ENCODE peak calls at places on chromosome 16, in four cellular contexts. One of them, this sample, is unnamed.

GRCh38 chr16:7351572-7351971 is 18.9 kb downstream of the RBFOX1 start:
- DNase-seq in fibroblast of pulmonary artery: no peak
- DNase-seq in stomach: no peak
- DNase-seq in B cell: no peak
- DNase-seq in this sample: no peak

GRCh38 chr16:70432800-70433455 is 6.0 kb downstream of the ST3GAL2 start:
- DNase-seq in fibroblast of pulmonary artery: peak
- DNase-seq in stomach: no peak
- DNase-seq in B cell: peak
- DNase-seq in this sample: no peak

GRCh38 chr16:30488764-30489595 is 16.4 kb downstream of the ITGAL start:
- DNase-seq in fibroblast of pulmonary artery: no peak
- DNase-seq in stomach: no peak
- DNase-seq in B cell: no peak
- DNase-seq in this sample: no peak

GRCh38 chr16:49756971-49757743 is 98.8 kb downstream of the ZNF423 start:
- DNase-seq in fibroblast of pulmonary artery: peak
- DNase-seq in stomach: no peak
- DNase-seq in B cell: no peak
- DNase-seq in this sample: no peak

GRCh38 chr16:19940195-19940594 is 55.5 kb upstream of the GPRC5B start:
- DNase-seq in fibroblast of pulmonary artery: no peak
- DNase-seq in stomach: no peak
- DNase-seq in B cell: no peak
- DNase-seq in this sample: no peak

GRCh38 chr16:23400387-23400930 is 52.5 kb downstream of the COG7 start:
- DNase-seq in fibroblast of pulmonary artery: no peak
- DNase-seq in stomach: no peak
- DNase-seq in B cell: no peak
- DNase-seq in this sample: no peak

GRCh38 chr16:23280483-23280967 is 21.6 kb upstream of the SCNN1B start:
- DNase-seq in fibroblast of pulmonary artery: no peak
- DNase-seq in stomach: no peak
- DNase-seq in B cell: no peak
- DNase-seq in this sample: no peak

GRCh38 chr16:35751191-35751941 is 2292.0 kb downstream of the TP53TG3F start:
- DNase-seq in fibroblast of pulmonary artery: no peak
- DNase-seq in stomach: no peak
- DNase-seq in B cell: no peak
- DNase-seq in this sample: no peak

GRCh38 chr16:69773255-69773947 is 11.3 kb downstream of the WWP2 start:
- DNase-seq in fibroblast of pulmonary artery: no peak
- DNase-seq in stomach: no peak
- DNase-seq in B cell: no peak
- DNase-seq in this sample: no peak

GRCh38 chr16:79644977-79645667 is 44.6 kb upstream of the MAF start:
- DNase-seq in fibroblast of pulmonary artery: no peak
- DNase-seq in stomach: no peak
- DNase-seq in B cell: no peak
- DNase-seq in this sample: no peak

GRCh38 chr16:20987049-20987448 is 86.5 kb downstream of the LYRM1 start:
- DNase-seq in fibroblast of pulmonary artery: no peak
- DNase-seq in stomach: no peak
- DNase-seq in B cell: no peak
- DNase-seq in this sample: no peak

GRCh38 chr16:4508806-4509205 is 29.8 kb downstream of the CDIP1 start:
- DNase-seq in fibroblast of pulmonary artery: no peak
- DNase-seq in stomach: no peak
- DNase-seq in B cell: no peak
- DNase-seq in this sample: no peak

GRCh38 chr16:19291459-19291858 is 5.9 kb downstream of the CLEC19A start:
- DNase-seq in fibroblast of pulmonary artery: peak
- DNase-seq in stomach: no peak
- DNase-seq in B cell: no peak
- DNase-seq in this sample: no peak

GRCh38 chr16:74909665-74910064 is 75.3 kb downstream of the WDR59 start:
- DNase-seq in fibroblast of pulmonary artery: no peak
- DNase-seq in stomach: no peak
- DNase-seq in B cell: no peak
- DNase-seq in this sample: no peak

GRCh38 chr16:54453863-54454262 is 167.3 kb upstream of the IRX3 start:
- DNase-seq in fibroblast of pulmonary artery: no peak
- DNase-seq in stomach: no peak
- DNase-seq in B cell: no peak
- DNase-seq in this sample: no peak

GRCh38 chr16:11308493-11309283 is 27.6 kb upstream of the PRM1 start:
- DNase-seq in fibroblast of pulmonary artery: no peak
- DNase-seq in stomach: no peak
- DNase-seq in B cell: peak
- DNase-seq in this sample: no peak

GRCh38 chr16:71472041-71472440 is 10.0 kb upstream of the ZNF23 start:
- DNase-seq in fibroblast of pulmonary artery: no peak
- DNase-seq in stomach: no peak
- DNase-seq in B cell: no peak
- DNase-seq in this sample: no peak

GRCh38 chr16:23408242-23409201 is 44.5 kb downstream of the COG7 start:
- DNase-seq in fibroblast of pulmonary artery: peak
- DNase-seq in stomach: no peak
- DNase-seq in B cell: no peak
- DNase-seq in this sample: no peak

GRCh38 chr16:50213939-50214519 is 52.3 kb upstream of the ADCY7 start:
- DNase-seq in fibroblast of pulmonary artery: peak
- DNase-seq in stomach: no peak
- DNase-seq in B cell: peak
- DNase-seq in this sample: no peak

DNA sequence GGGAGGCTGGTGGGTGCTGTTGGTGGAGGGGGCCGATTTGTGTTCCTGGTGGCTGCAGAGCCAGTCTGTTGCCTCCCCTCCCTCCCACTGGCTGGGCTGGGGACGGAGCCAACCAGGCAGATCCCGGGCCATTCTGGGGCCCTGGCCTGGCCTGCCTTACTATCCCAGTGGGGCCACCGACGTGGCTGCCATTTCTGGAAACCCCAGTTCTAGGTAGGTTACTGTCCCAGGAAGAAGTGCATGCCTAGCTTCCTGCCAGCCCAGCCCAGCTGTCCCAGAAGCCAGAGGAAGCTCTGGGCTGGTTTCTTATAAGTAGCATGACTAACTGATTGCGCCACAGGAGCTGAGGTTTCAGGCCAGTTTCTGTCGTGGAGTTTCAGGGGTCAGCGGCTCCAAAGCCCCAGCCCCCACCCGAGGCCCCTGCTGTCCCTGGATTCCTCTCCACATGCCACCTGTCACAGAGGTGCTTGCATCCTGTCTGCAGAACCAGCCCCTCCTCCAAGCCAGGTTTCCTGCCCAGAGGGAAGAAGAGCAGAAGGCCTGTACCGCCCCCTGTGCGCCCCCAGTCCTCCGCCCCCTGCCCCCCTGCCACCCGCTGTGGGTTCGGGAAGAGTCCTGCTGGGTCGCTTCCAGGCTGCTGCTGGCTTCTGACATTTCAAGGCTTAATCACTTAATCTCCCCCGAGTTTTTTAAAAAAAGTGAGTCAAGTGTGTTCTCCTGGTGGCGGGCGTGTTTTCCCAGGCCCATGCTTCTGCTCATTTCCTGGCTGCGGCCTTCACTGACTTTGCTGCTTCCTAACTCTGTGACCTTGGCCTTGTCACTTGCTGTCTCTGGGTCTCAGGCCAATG is 13.2 kb downstream of the IL4R start:
- DNase-seq in fibroblast of pulmonary artery: peak
- DNase-seq in stomach: peak
- DNase-seq in B cell: no peak
- DNase-seq in this sample: no peak
- TF ChIP-seq CTCF in fibroblast of pulmonary artery: no peak
- TF ChIP-seq CTCF in stomach: no peak
- TF ChIP-seq CTCF in B cell: no peak
- TF ChIP-seq CTCF in this sample: no peak

GRCh38 chr16:77262971-77263370 is 63.8 kb downstream of the SYCE1L start:
- DNase-seq in fibroblast of pulmonary artery: no peak
- DNase-seq in stomach: no peak
- DNase-seq in B cell: no peak
- DNase-seq in this sample: no peak
- TF ChIP-seq CTCF in fibroblast of pulmonary artery: no peak
- TF ChIP-seq CTCF in stomach: no peak
- TF ChIP-seq CTCF in B cell: no peak
- TF ChIP-seq CTCF in this sample: no peak

DNA sequence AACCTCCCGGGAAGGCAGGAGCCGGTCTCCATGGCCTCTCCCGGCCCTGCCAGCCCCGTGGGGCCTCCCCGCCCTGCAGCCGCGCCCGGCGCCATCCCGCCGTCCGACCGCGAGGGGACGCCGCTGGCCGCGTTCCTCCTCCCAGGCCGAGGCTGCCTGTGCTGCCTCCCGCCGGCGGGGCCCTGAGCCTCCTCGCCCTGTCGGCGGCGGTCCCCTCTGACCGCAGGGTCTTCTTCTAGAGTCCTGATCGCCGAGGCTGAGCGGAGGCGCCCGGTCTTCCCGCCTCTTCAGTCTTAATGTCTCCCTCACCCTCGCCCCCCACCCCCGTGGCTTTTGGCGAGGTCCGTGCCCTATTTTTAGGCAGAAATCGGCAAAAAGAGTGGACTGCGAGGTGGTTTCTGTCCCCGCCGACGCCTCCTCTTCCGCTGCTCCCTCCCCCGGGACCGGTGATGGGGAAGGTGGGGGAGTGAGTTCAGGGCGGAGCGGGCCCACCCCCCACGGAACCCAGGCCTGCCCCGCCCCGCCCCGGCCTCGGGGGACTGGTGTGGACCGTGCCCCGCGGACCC is 794 bp upstream of the CPNE7 start:
- DNase-seq in fibroblast of pulmonary artery: peak
- DNase-seq in stomach: peak
- DNase-seq in B cell: peak
- DNase-seq in this sample: peak
- TF ChIP-seq CTCF in fibroblast of pulmonary artery: peak
- TF ChIP-seq CTCF in stomach: peak
- TF ChIP-seq CTCF in B cell: peak
- TF ChIP-seq CTCF in this sample: peak

GRCh38 chr16:67544844-67545664 is 16.4 kb downstream of the RIPOR1 start:
- DNase-seq in fibroblast of pulmonary artery: no peak
- DNase-seq in stomach: no peak
- DNase-seq in B cell: peak
- DNase-seq in this sample: no peak

GRCh38 chr16:67543036-67543435 is 14.4 kb downstream of the RIPOR1 start:
- DNase-seq in fibroblast of pulmonary artery: no peak
- DNase-seq in stomach: no peak
- DNase-seq in B cell: peak
- DNase-seq in this sample: no peak

GRCh38 chr16:67543582-67543981 is 15.0 kb downstream of the RIPOR1 start:
- DNase-seq in fibroblast of pulmonary artery: no peak
- DNase-seq in stomach: no peak
- DNase-seq in B cell: peak
- DNase-seq in this sample: no peak

GRCh38 chr16:67545665-67546024 is 16.7 kb upstream of the CTCF start:
- DNase-seq in fibroblast of pulmonary artery: no peak
- DNase-seq in stomach: no peak
- DNase-seq in B cell: peak
- DNase-seq in this sample: no peak

GRCh38 chr16:67544329-67544841 is 15.8 kb downstream of the RIPOR1 start:
- DNase-seq in fibroblast of pulmonary artery: no peak
- DNase-seq in stomach: no peak
- DNase-seq in B cell: no peak
- DNase-seq in this sample: no peak
- TF ChIP-seq CTCF in fibroblast of pulmonary artery: no peak
- TF ChIP-seq CTCF in stomach: no peak
- TF ChIP-seq CTCF in B cell: no peak
- TF ChIP-seq CTCF in this sample: no peak

GRCh38 chr16:83355570-83356218 is 452.1 kb upstream of the HSBP1 start:
- DNase-seq in fibroblast of pulmonary artery: no peak
- DNase-seq in stomach: no peak
- DNase-seq in B cell: no peak
- DNase-seq in this sample: no peak

GRCh38 chr16:83353241-83353640 is 454.5 kb upstream of the HSBP1 start:
- DNase-seq in fibroblast of pulmonary artery: no peak
- DNase-seq in stomach: no peak
- DNase-seq in B cell: no peak
- DNase-seq in this sample: no peak

GRCh38 chr16:83354015-83354414 is 453.8 kb upstream of the HSBP1 start:
- DNase-seq in fibroblast of pulmonary artery: no peak
- DNase-seq in stomach: no peak
- DNase-seq in B cell: no peak
- DNase-seq in this sample: no peak

GRCh38 chr16:83356986-83357385 is 450.8 kb upstream of the HSBP1 start:
- DNase-seq in fibroblast of pulmonary artery: no peak
- DNase-seq in stomach: no peak
- DNase-seq in B cell: no peak
- DNase-seq in this sample: no peak

DNA sequence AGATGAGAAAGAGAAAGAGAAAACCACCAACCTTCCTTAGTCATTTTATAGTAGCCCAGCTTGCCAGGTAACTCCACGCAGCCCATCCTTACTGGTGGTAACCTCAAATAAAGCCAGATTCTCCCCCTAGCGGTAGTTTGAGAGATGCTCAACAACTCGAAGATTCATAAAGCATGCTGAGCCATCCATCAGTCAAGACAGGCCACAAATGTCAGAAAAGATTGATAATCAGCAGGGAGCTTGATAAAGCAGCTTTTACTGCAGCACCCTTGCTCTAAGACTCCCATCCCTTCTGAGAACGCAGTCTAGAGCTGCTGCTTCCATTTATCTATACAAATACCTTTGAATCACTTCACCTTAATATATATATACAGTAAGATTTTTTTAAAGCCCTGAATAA is 451.5 kb upstream of the HSBP1 start:
- DNase-seq in fibroblast of pulmonary artery: peak
- DNase-seq in stomach: no peak
- DNase-seq in B cell: peak
- DNase-seq in this sample: no peak
- TF ChIP-seq CTCF in fibroblast of pulmonary artery: peak
- TF ChIP-seq CTCF in stomach: no peak
- TF ChIP-seq CTCF in B cell: peak
- TF ChIP-seq CTCF in this sample: peak

GRCh38 chr16:56744996-56745640 is 15.2 kb downstream of the NUP93 start:
- DNase-seq in fibroblast of pulmonary artery: no peak
- DNase-seq in stomach: no peak
- DNase-seq in B cell: no peak
- DNase-seq in this sample: no peak
- TF ChIP-seq CTCF in fibroblast of pulmonary artery: no peak
- TF ChIP-seq CTCF in stomach: no peak
- TF ChIP-seq CTCF in B cell: no peak
- TF ChIP-seq CTCF in this sample: no peak

GRCh38 chr16:68287276-68288251 is 23.2 kb downstream of the SLC7A6OS start:
- DNase-seq in fibroblast of pulmonary artery: peak
- DNase-seq in stomach: no peak
- DNase-seq in B cell: peak
- DNase-seq in this sample: no peak
- TF ChIP-seq CTCF in fibroblast of pulmonary artery: peak
- TF ChIP-seq CTCF in stomach: no peak
- TF ChIP-seq CTCF in B cell: no peak
- TF ChIP-seq CTCF in this sample: no peak